ENCODE peak calls at places on chromosomes 4 and X, in ten cellular contexts. E is stomach, W is heart left ventricle, R is ovary, J is IMR-90, P is transverse colon, Y is H1, M is NB4, T is adrenal gland, A is gastrocnemius medialis. I is an unnamed sample.

GRCh38 chrX:40411350-40412111 is 169.2 kb upstream of the ATP6AP2 start:
- DNase-seq in E (no peak), W (no peak), R (no peak), J (no peak), P (no peak), Y (no peak), M (peak), T (no peak), A (no peak), I (peak)

GRCh38 chr4:162075691-162076090 is 88.1 kb downstream of the FSTL5 start:
- DNase-seq in E (no peak), W (no peak), R (no peak), J (no peak), P (no peak), Y (no peak), M (no peak), T (no peak), A (no peak), I (no peak)

GRCh38 chr4:90025248-90025647 is 101.9 kb upstream of the CCSER1 start:
- DNase-seq in E (no peak), W (no peak), R (no peak), J (peak), P (no peak), Y (no peak), M (no peak), T (no peak), A (no peak), I (no peak)

GRCh38 chr4:16294455-16294854 is 68.2 kb upstream of the TAPT1 start:
- DNase-seq in E (no peak), W (no peak), R (no peak), J (peak), P (no peak), Y (no peak), M (no peak), T (no peak), A (no peak), I (no peak)

GRCh38 chr4:190121759-190122158 is 51.8 kb upstream of the DUX4 start:
- DNase-seq in E (peak), W (peak), R (no peak), J (no peak), P (no peak), Y (no peak), M (no peak), T (no peak), A (no peak), I (no peak)

GRCh38 chr4:1009647-1010521 is 1.5 kb upstream of the FGFRL1 start:
- DNase-seq in E (peak), W (peak), R (peak), J (peak), P (peak), Y (no peak), M (peak), T (peak), A (peak), I (peak)

GRCh38 chrX:108304210-108304609 is 134.0 kb downstream of the COL4A6 start:
- DNase-seq in E (no peak), W (no peak), R (no peak), J (peak), P (no peak), Y (no peak), M (peak), T (no peak), A (no peak), I (peak)

GRCh38 chrX:40108084-40108958 is 10.6 kb upstream of the BCOR start:
- DNase-seq in E (peak), W (peak), R (peak), J (no peak), P (peak), Y (no peak), M (no peak), T (peak), A (peak), I (peak)

GRCh38 chrX:73913580-73913979 is 350.6 kb downstream of the CHIC1 start:
- DNase-seq in E (no peak), W (no peak), R (no peak), J (peak), P (no peak), Y (no peak), M (no peak), T (peak), A (no peak), I (no peak)

GRCh38 chr4:141016117-141016798 is 117.0 kb downstream of the RNF150 start:
- DNase-seq in E (no peak), W (peak), R (no peak), J (no peak), P (no peak), Y (no peak), M (no peak), T (no peak), A (no peak), I (no peak)

GRCh38 chr4:10099521-10100325 is 16.9 kb downstream of the WDR1 start:
- DNase-seq in E (no peak), W (no peak), R (no peak), J (no peak), P (no peak), Y (no peak), M (no peak), T (no peak), A (no peak), I (no peak)

GRCh38 chr4:86359944-86360478 is at the start of gene MAPK10:
- DNase-seq in E (peak), W (peak), R (peak), J (peak), P (peak), Y (peak), M (peak), T (peak), A (peak), I (peak)

GRCh38 chr4:15234101-15234500 is 193.7 kb upstream of the C1QTNF7 start:
- DNase-seq in E (no peak), W (no peak), R (no peak), J (peak), P (no peak), Y (no peak), M (peak), T (peak), A (no peak), I (no peak)

GRCh38 chrX:120625366-120625765 is 4.5 kb downstream of the C1GALT1C1 start:
- DNase-seq in E (no peak), W (no peak), R (no peak), J (no peak), P (no peak), Y (no peak), M (no peak), T (no peak), A (no peak), I (no peak)

GRCh38 chrX:120629667-120630537 is at the start of gene C1GALT1C1:
- DNase-seq in E (peak), W (peak), R (peak), J (peak), P (peak), Y (peak), M (peak), T (peak), A (peak), I (peak)
- TF ChIP-seq POLR2A in E (no peak), W (peak), R (no peak), J (peak), P (peak), Y (peak), M (peak), T (peak), A (peak), I (peak)

GRCh38 chrX:154529206-154529612 is 13.2 kb upstream of the FAM3A start:
- DNase-seq in E (no peak), W (no peak), R (no peak), J (peak), P (no peak), Y (no peak), M (no peak), T (peak), A (no peak), I (no peak)

GRCh38 chrX:154525606-154526490 is 9.8 kb upstream of the FAM3A start:
- DNase-seq in E (no peak), W (no peak), R (no peak), J (no peak), P (no peak), Y (no peak), M (no peak), T (no peak), A (no peak), I (no peak)

GRCh38 chrX:154531626-154532025 is 15.0 kb downstream of the G6PD start:
- DNase-seq in E (no peak), W (no peak), R (no peak), J (peak), P (no peak), Y (no peak), M (no peak), T (no peak), A (no peak), I (no peak)

GRCh38 chrX:154530286-154530685 is 14.3 kb upstream of the FAM3A start:
- DNase-seq in E (no peak), W (no peak), R (no peak), J (no peak), P (no peak), Y (no peak), M (no peak), T (no peak), A (no peak), I (no peak)

DNA sequence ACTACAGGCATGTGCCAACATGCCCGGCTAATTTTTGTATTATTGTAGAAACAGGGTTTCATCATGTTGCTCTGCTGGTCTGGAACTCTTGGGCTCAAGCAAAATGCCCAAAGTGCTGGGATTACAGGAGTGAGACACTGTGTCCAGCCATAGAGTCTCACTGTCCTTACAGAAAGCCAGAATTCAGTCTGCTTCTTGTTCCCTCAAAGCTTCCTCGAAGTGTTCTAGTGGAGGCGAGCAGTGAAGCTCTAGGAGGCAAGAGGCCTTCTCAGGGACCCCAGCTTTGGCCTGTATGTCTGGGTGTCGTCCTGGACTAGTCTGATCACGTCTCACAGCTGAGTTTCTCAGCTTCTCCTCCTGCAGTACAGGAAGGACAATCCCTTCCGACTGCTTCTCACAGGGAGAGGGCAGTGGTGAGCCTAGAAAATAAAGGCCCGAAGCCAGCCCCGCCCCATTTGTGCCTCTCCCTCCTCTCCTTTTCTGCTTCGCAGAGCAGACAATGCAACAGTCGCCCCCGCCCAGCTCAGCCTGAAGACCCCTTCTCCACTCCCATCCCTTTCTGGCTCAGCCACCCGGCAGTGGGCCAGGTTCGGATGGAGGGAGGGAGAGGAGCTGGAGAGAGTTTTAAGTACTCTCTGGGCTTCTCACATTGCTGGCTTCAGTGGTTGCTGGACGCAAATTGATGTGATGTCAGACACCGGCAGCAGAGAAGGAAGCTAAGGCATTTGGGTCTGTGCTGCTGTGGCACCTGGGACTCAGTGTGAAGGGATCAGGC is 11.1 kb upstream of the FAM3A start:
- DNase-seq in E (peak), W (peak), R (peak), J (peak), P (peak), Y (no peak), M (peak), T (peak), A (peak), I (peak)
- TF ChIP-seq POLR2A in E (no peak), W (no peak), R (no peak), J (no peak), P (peak), Y (peak), M (peak), T (no peak), A (no peak), I (peak)

GRCh38 chr4:113810906-113811305 is 49.4 kb upstream of the CAMK2D start:
- DNase-seq in E (no peak), W (no peak), R (no peak), J (peak), P (no peak), Y (no peak), M (no peak), T (no peak), A (no peak), I (no peak)
- TF ChIP-seq POLR2A in E (no peak), W (no peak), R (no peak), J (no peak), P (no peak), Y (no peak), M (no peak), T (no peak), A (no peak), I (no peak)

DNA sequence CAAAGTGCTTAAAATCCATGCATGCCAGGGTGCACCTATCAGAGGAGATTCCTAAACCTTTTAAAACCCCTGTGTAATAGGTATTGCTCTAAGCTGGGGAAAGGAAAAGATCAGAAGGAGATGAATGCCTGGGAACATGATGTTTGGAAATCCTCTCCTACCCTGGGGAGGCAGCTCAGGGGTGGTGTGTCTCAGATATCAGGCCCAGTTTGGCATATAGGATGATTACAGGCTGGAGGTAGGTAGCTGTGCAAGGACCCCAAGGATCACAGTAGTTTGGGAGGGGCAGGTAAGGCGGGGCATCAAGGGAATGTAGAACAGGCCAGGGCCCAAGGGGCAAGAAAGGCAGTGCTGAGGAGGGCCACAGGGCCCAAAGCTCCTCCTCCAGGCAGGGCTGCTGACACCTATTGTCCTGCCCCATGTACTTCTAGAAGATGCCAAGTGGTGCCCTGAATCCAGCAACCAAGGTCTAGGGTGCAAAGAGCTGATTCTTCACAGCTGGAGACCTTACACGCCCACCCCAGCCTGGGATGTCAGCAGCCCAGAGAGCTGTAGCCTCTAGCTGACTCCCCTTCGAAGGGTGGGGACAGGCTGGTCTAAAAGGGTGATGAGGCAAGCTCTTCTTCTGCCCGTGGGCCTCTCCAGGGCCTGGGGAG is 17.6 kb downstream of the SASH3 start:
- DNase-seq in E (no peak), W (no peak), R (no peak), J (no peak), P (no peak), Y (no peak), M (no peak), T (no peak), A (no peak), I (no peak)
- TF ChIP-seq POLR2A in E (no peak), W (no peak), R (no peak), J (no peak), P (no peak), Y (no peak), M (no peak), T (no peak), A (no peak), I (no peak)

DNA sequence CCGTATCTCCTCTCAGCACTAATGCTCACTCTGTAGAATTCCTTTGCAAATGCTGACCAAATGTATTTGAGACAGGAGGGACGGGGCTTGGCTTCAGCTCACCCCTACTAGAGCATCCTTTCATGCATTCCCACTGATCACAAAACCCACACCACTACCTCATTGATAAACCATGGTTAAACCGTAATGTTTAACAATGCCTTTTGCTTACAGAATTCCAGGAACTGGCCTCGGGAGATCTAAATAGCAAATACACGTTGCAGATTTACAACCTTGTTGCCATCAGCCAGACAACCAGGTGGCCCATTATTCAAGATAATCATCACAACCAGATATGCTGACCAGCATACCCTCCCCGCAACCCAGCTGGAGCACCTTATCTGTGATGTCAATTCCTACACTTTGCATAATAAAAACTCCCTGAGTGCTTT is 391.9 kb downstream of the KCTD8 start:
- DNase-seq in E (no peak), W (no peak), R (no peak), J (no peak), P (no peak), Y (peak), M (no peak), T (no peak), A (no peak), I (no peak)
- TF ChIP-seq POLR2A in E (no peak), W (no peak), R (no peak), J (no peak), P (no peak), Y (peak), M (no peak), T (no peak), A (no peak), I (no peak)

DNA sequence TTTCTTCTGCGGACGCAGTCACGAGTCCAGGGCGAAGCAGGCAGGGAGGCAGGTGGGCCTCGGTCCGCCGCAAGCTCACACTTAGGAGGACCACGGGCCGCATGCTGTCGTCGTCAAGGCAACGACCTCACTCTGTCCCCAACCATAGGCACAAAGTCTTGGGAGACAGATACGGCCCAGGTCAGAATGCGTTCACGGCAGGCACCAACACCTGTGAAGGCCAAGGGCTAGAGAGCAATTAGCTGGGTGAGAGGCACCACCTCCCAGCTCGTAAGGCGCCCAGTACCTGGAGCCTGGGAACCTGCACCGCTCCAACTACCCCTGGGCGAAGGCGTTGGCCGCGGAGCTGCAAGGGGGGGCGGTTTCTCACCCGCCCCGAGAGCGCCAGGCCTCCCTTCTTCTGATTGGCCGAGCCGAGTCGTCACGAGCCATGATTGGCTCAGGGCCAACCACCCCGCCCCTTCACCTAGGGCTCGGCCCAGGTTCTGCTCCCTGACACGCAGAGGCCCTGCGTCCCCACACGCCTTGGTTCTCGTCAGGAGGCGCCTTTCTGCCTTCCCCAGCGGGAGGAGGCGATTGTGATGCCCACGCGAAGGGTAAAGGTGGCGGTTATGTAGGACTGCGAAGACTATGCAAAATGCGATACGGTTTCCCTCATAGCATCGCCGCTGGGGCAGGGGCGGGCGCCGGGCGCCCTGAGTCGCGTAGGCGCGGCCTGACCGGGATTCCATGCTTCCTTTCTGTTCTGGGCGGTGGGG is at the start of gene CDKL2:
- DNase-seq in E (peak), W (peak), R (peak), J (no peak), P (peak), Y (peak), M (no peak), T (peak), A (peak), I (peak)
- TF ChIP-seq POLR2A in E (no peak), W (no peak), R (no peak), J (no peak), P (peak), Y (peak), M (no peak), T (no peak), A (no peak), I (no peak)

DNA sequence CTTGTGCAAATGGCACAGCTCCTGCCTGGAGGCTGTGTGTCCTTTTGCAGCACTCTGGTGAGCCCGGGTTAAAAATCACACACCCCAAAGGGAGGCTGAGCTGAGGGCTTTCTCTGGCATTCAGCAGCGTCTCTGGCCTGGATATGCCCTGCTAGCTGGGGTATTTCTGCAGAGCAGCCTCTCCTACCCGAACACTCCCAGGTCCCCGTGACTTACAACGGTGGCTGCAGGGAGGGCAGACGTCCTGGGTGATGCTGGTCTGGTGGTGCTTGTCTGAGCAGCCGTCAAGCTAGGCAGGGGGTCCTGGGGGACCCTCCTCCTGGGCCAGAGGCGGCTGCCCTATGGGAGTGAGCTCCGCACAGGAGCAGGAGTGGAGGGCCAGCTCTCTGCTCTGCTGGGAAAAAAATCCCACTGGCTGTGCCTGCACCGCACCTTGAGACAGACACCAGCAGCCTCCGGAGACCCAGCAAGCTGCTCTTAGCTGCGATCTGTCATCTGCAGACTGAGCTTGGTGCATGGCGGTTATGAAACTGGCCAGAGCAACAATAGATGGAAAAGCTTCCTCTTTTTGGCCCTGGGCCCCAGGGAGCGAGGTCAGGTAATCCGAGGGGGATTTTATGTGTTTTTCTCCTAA is 41.3 kb upstream of the ASMTL start:
- DNase-seq in E (no peak), W (no peak), R (no peak), J (no peak), P (peak), Y (no peak), M (peak), T (peak), A (no peak), I (no peak)
- TF ChIP-seq POLR2A in E (no peak), W (no peak), R (no peak), J (no peak), P (no peak), Y (no peak), M (no peak), T (no peak), A (no peak), I (no peak)

GRCh38 chr4:26866781-26867180 is 6.1 kb downstream of the STIM2 start:
- DNase-seq in E (no peak), W (no peak), R (no peak), J (no peak), P (no peak), Y (no peak), M (no peak), T (no peak), A (no peak), I (no peak)

GRCh38 chr4:26866203-26866602 is 5.6 kb downstream of the STIM2 start:
- DNase-seq in E (no peak), W (no peak), R (no peak), J (no peak), P (no peak), Y (no peak), M (no peak), T (no peak), A (no peak), I (no peak)

GRCh38 chr4:26862381-26862915 is 1.8 kb downstream of the STIM2 start:
- DNase-seq in E (no peak), W (no peak), R (no peak), J (no peak), P (no peak), Y (no peak), M (no peak), T (no peak), A (no peak), I (no peak)

GRCh38 chr4:26863512-26863911 is 2.9 kb downstream of the STIM2 start:
- DNase-seq in E (no peak), W (no peak), R (no peak), J (no peak), P (no peak), Y (no peak), M (no peak), T (no peak), A (no peak), I (no peak)

DNA sequence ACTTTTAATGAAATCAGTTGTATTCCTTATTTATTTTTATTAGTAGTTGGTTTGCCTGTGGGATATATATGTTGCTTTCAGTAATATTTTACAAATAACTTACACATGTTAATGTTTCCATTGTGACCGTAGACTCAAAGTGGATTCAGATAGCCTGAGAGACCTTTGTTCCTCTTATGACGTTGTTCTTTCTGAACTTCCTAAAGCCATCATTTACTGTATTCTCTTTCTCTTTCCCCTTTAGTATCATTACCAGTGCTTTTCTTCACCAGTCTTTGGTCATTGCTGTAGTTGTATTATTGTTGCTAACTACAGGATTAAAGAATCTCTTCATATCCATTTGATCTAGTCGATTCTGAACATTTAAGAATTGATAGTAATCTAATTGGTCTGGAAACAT is 4.3 kb downstream of the STIM2 start:
- DNase-seq in E (no peak), W (no peak), R (no peak), J (no peak), P (no peak), Y (no peak), M (no peak), T (no peak), A (no peak), I (no peak)
- TF ChIP-seq POLR2A in E (no peak), W (no peak), R (no peak), J (no peak), P (no peak), Y (no peak), M (no peak), T (no peak), A (no peak), I (no peak)